ENCODE peak calls at places on chromosomes 5 and 9, in ten cellular contexts. U is keratinocyte, H is H9, O is HCT116, V is endothelial cell of umbilical vein, G is mammary epithelial cell, M is PC-3, Y is GM23248, E is fibroblast of lung, A is neural progenitor cell. R is an unnamed sample.
A peak's percentile ranks its signal among the peaks of the same experiment; 100 is the strongest.

GRCh38 chr5:171542504-171543150 is 123.2 kb downstream of the FGF18 start:
- DNase-seq in A (no peak), H (no peak), G (no peak), Y (no peak), V (no peak), E (no peak), U (no peak), O (no peak), M (no peak), R (no peak)

GRCh38 chr9:112037281-112038016 is 137.6 kb downstream of the SUSD1 start:
- DNase-seq in Y (peak; percentile 72), O (no peak), H (no peak), E (peak; percentile 88), A (peak; percentile 58), V (no peak), G (no peak), M (peak; percentile 46), U (no peak), R (peak; percentile 88)

GRCh38 chr5:75701856-75702255 is 15.4 kb downstream of the POC5 start:
- DNase-seq in U (no peak), V (no peak), M (no peak), G (no peak), H (no peak), Y (no peak), O (no peak), A (no peak), E (no peak), R (no peak)

GRCh38 chr5:141872496-141873356 is 5.5 kb downstream of the PCDH1 start:
- DNase-seq in U (no peak), O (no peak), M (no peak), A (peak; percentile 89), G (no peak), H (peak; percentile 63), V (no peak), E (no peak), Y (no peak), R (no peak)

GRCh38 chr5:178555005-178555404 is 35.2 kb downstream of the COL23A1 start:
- DNase-seq in G (no peak), M (no peak), U (no peak), E (no peak), H (no peak), V (no peak), A (no peak), Y (no peak), O (no peak), R (no peak)

GRCh38 chr5:95878417-95879323 is 56.1 kb upstream of the GLRX start:
- DNase-seq in O (no peak), U (no peak), V (no peak), G (peak; percentile 49), H (no peak), E (peak; percentile 36), A (no peak), Y (no peak), M (no peak), R (peak; percentile 30)

GRCh38 chr5:90570034-90570433 is 11.4 kb downstream of the ADGRV1 start:
- DNase-seq in V (no peak), A (no peak), U (no peak), G (no peak), E (no peak), O (no peak), Y (no peak), M (no peak), H (no peak), R (no peak)

GRCh38 chr9:114371986-114372917 is 15.5 kb downstream of the AKNA start:
- DNase-seq in Y (peak; percentile 13), O (no peak), M (peak; percentile 76), U (peak; percentile 59), G (peak; percentile 37), H (no peak), E (peak; percentile 39), V (peak; percentile 13), A (no peak), R (peak; percentile 20)

GRCh38 chr9:85166808-85167545 is 497.4 kb downstream of the NTRK2 start:
- DNase-seq in A (no peak), M (no peak), H (no peak), O (no peak), E (no peak), V (no peak), U (no peak), Y (no peak), G (no peak), R (no peak)

GRCh38 chr9:85173967-85174366 is 504.4 kb downstream of the NTRK2 start:
- DNase-seq in V (no peak), M (no peak), A (no peak), U (no peak), O (no peak), Y (no peak), H (no peak), G (no peak), E (no peak), R (no peak)

GRCh38 chr9:85172001-85172978 is 502.8 kb downstream of the NTRK2 start:
- DNase-seq in Y (peak; percentile 11), O (no peak), V (no peak), G (peak; percentile 93), E (peak; percentile 57), M (no peak), H (no peak), A (no peak), U (peak; percentile 75), R (peak; percentile 54)

DNA sequence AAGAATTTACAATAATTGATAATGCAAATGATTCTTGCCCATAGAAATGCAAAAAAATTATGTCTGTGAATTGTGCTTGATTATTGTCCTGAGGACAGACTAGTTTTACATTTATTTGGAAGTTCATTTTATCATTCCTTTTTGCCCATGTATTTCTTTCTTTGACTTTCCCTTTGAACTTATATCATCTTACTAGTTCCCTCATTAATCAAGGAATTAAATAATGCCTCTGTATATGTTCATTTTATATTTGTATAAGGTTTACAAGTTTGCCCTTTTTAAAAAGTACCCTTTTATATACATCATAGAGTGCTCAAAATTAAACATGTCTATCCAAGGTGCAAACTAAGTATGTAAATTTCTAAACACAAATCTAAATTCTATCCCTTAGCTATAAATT is 501.6 kb downstream of the NTRK2 start:
- DNase-seq in U (no peak), M (no peak), V (no peak), A (no peak), G (no peak), H (no peak), O (no peak), E (no peak), Y (no peak), R (no peak)
- H3K9ac ChIP-seq in U (no peak overlapping the region), M (no peak overlapping the region), V (no peak overlapping the region), A (no peak overlapping the region), G (no peak overlapping the region), H (no peak overlapping the region), O (no peak overlapping the region), E (no peak overlapping the region), Y (no peak overlapping the region), R (no peak overlapping the region)

GRCh38 chr5:173293817-173294672 is 34.2 kb downstream of the STC2 start:
- DNase-seq in A (peak; percentile 93), E (peak; percentile 53), H (peak; percentile 84), G (peak; percentile 65), O (peak; percentile 56), M (peak; percentile 91), U (no peak), Y (peak; percentile 87), V (peak; percentile 75), R (peak; percentile 36)

GRCh38 chr5:173288632-173289031 is 39.6 kb downstream of the STC2 start:
- DNase-seq in G (no peak), E (no peak), V (no peak), A (no peak), Y (no peak), M (no peak), H (no peak), O (no peak), U (no peak), R (no peak)

GRCh38 chr5:173291722-173292658 is 36.2 kb downstream of the STC2 start:
- DNase-seq in Y (peak; percentile 38), G (peak; percentile 80), H (no peak), M (no peak), U (no peak), V (no peak), E (peak; percentile 23), O (no peak), A (peak; percentile 80), R (no peak)

GRCh38 chr5:173289372-173289771 is 38.8 kb downstream of the STC2 start:
- DNase-seq in A (no peak), O (no peak), E (no peak), V (no peak), U (no peak), H (no peak), G (no peak), Y (no peak), M (no peak), R (no peak)

GRCh38 chr5:173290477-173291131 is 37.6 kb downstream of the STC2 start:
- DNase-seq in H (no peak), Y (no peak), U (no peak), A (peak; percentile 49), E (no peak), G (no peak), M (no peak), V (no peak), O (no peak), R (no peak)
- H2AFZ ChIP-seq in H (no peak overlapping the region), Y (no peak overlapping the region), U (no peak overlapping the region), A (no peak overlapping the region), E (no peak overlapping the region), G (no peak overlapping the region), M (no peak overlapping the region), V (no peak overlapping the region), O (no peak overlapping the region), R (peak overlapping the region; percentile 23)

GRCh38 chr9:135030711-135031245 is 56.7 kb upstream of the OLFM1 start:
- DNase-seq in A (no peak), E (no peak), M (no peak), H (no peak), U (no peak), G (no peak), O (no peak), Y (no peak), V (no peak), R (no peak)

GRCh38 chr9:135032041-135032835 is 55.2 kb upstream of the OLFM1 start:
- DNase-seq in M (no peak), G (no peak), U (no peak), Y (no peak), O (no peak), H (no peak), E (no peak), V (no peak), A (no peak), R (no peak)

GRCh38 chr9:135029434-135029833 is 58.0 kb upstream of the OLFM1 start:
- DNase-seq in O (no peak), A (no peak), E (no peak), Y (no peak), G (no peak), M (no peak), V (no peak), U (no peak), H (no peak), R (no peak)

GRCh38 chr9:135029871-135030710 is 57.4 kb upstream of the OLFM1 start:
- DNase-seq in Y (no peak), G (no peak), M (no peak), A (no peak), E (no peak), U (no peak), V (no peak), O (no peak), H (no peak), R (no peak)

DNA sequence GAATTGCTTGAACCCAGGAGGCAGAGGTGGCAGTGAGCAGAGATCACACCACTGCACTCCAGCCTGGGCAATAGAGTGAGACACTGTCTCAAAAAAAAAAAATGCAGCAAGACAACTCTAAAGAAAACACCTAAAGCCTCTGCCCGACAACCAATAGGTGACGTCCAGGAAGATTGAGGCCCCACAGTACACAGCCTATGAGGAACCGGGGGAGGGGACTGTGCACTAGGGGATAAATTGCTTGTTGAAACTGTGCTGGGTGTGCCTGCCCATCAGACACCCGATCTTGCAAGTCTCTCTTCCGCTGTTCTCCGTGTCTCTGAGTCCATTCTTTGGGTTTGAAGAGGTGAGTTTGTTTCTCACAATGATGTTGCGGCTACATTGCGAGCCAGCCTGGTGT is 58.5 kb upstream of the OLFM1 start:
- DNase-seq in O (no peak), Y (no peak), V (no peak), H (no peak), E (no peak), M (no peak), A (no peak), G (no peak), U (no peak), R (no peak)
- H3K79me2 ChIP-seq in O (no peaks in the 10 kb centered on the region), Y (no peaks in the 10 kb centered on the region), V (no peaks in the 10 kb centered on the region), H (no peaks in the 10 kb centered on the region), E (no peaks in the 10 kb centered on the region), M (no peaks in the 10 kb centered on the region), A (no peaks in the 10 kb centered on the region), G (no peaks in the 10 kb centered on the region), U (no peaks in the 10 kb centered on the region), R (no peaks in the 10 kb centered on the region)

GRCh38 chr9:134503301-134504105 is 138.1 kb upstream of the COL5A1 start:
- DNase-seq in G (no peak), V (no peak), A (no peak), E (peak; percentile 21), O (no peak), H (no peak), Y (peak; percentile 24), M (no peak), U (no peak), R (no peak)
- H3K9ac ChIP-seq in G (no peak overlapping the region), V (no peak overlapping the region), A (no peak overlapping the region), E (no peak overlapping the region), O (no peak overlapping the region), H (no peak overlapping the region), Y (peak overlapping the region; percentile 94), M (no peak overlapping the region), U (no peak overlapping the region), R (peak overlapping the region; percentile 85)